ENCODE peak calls at places on chromosomes 6 and 20, in six cellular contexts. T, I, K, M, V and N are unnamed samples.

GRCh38 chr6:121442591-121442990 is 7.1 kb downstream of the GJA1 start:
- DNase-seq in I (no peak), K (no peak), T (no peak), V (no peak), M (no peak), N (no peak)

GRCh38 chr20:53608456-53609413 is 15.1 kb upstream of the ZNF217 start:
- DNase-seq in K (no peak), I (no peak), M (peak; percentile 36), T (no peak), V (no peak), N (peak; percentile 87)

GRCh38 chr6:161870236-161870901 is 596.5 kb upstream of the AGPAT4 start:
- DNase-seq in T (no peak), K (no peak), V (no peak), M (no peak), I (no peak), N (no peak)

GRCh38 chr6:42898891-42899361 is 16.9 kb upstream of the PTCRA start:
- DNase-seq in I (peak; percentile 71), K (peak; percentile 79), T (no peak), M (peak; percentile 83), V (peak; percentile 32), N (no peak)

GRCh38 chr6:42292002-42292735 is 74.5 kb upstream of the MRPS10 start:
- DNase-seq in I (no peak), M (no peak), T (no peak), V (peak; percentile 59), K (no peak), N (peak; percentile 43)

GRCh38 chr6:63272397-63272796 is 47.4 kb downstream of the LGSN start:
- DNase-seq in K (no peak), I (no peak), T (no peak), V (no peak), M (peak; percentile 60), N (no peak)

GRCh38 chr6:94953867-94954631 is 623.3 kb upstream of the MANEA start:
- DNase-seq in M (no peak), K (no peak), T (no peak), V (no peak), I (no peak), N (no peak)

GRCh38 chr6:24504642-24505586 is 10.1 kb downstream of the ALDH5A1 start:
- DNase-seq in T (peak; percentile 72), K (no peak), M (no peak), I (no peak), V (peak; percentile 8), N (peak; percentile 80)

GRCh38 chr20:37158248-37158647 is 20.9 kb upstream of the RPN2 start:
- DNase-seq in M (no peak), T (no peak), K (no peak), I (no peak), V (no peak), N (no peak)

GRCh38 chr20:22691369-22692118 is 107.2 kb upstream of the FOXA2 start:
- DNase-seq in K (peak; percentile 52), M (peak; percentile 81), I (peak; percentile 9), V (peak; percentile 14), T (peak; percentile 66), N (peak; percentile 57)

GRCh38 chr6:143049611-143050010 is 11.1 kb upstream of the AIG1 start:
- DNase-seq in M (no peak), I (no peak), V (no peak), K (no peak), T (no peak), N (no peak)

GRCh38 chr6:100833972-100834574 is 47.1 kb downstream of the ASCC3 start:
- DNase-seq in V (no peak), K (no peak), M (no peak), T (no peak), I (no peak), N (no peak)

GRCh38 chr6:156909212-156910010 is 132.2 kb downstream of the ARID1B start:
- DNase-seq in V (no peak), I (no peak), T (no peak), M (no peak), K (no peak), N (no peak)

GRCh38 chr6:54255881-54256280 is 52.4 kb upstream of the TINAG start:
- DNase-seq in V (peak; percentile 15), K (no peak), I (no peak), M (no peak), T (no peak), N (no peak)

GRCh38 chr6:169792306-169793015 is 41.0 kb downstream of the ERMARD start:
- DNase-seq in K (no peak), V (no peak), M (no peak), T (no peak), I (no peak), N (peak; percentile 64)

GRCh38 chr6:44054635-44055559 is 72.4 kb downstream of the MRPL14 start:
- DNase-seq in I (no peak), T (no peak), M (no peak), K (no peak), V (peak; percentile 60), N (no peak)

GRCh38 chr6:139654888-139655782 is 280.7 kb upstream of the CITED2 start:
- DNase-seq in T (no peak), K (no peak), V (no peak), M (peak; percentile 27), I (no peak), N (no peak)

GRCh38 chr6:40353197-40353966 is 233.8 kb downstream of the LRFN2 start:
- DNase-seq in M (no peak), T (no peak), V (no peak), K (no peak), I (no peak), N (no peak)

GRCh38 chr6:139367810-139368321 is 6.6 kb downstream of the CITED2 start:
- DNase-seq in V (peak; percentile 56), K (no peak), I (no peak), M (peak; percentile 69), T (no peak), N (no peak)

GRCh38 chr6:166419268-166419667 is 36.5 kb upstream of the MPC1 start:
- DNase-seq in V (peak; percentile 66), T (no peak), I (peak; percentile 44), M (peak; percentile 80), K (no peak), N (peak; percentile 76)

GRCh38 chr6:37074053-37074827 is 68.8 kb downstream of the FGD2 start:
- DNase-seq in V (peak; percentile 52), K (peak; percentile 65), M (no peak), I (no peak), T (no peak), N (no peak)

GRCh38 chr6:153024401-153025017 is 22.0 kb upstream of the MTRF1L start:
- DNase-seq in T (no peak), K (peak; percentile 30), V (no peak), M (peak; percentile 72), I (peak; percentile 33), N (peak; percentile 27)

GRCh38 chr6:149869275-149869892 is 5.2 kb upstream of the LRP11 start:
- DNase-seq in V (no peak), I (no peak), M (no peak), T (no peak), K (no peak), N (no peak)

GRCh38 chr6:70172252-70172651 is 130.6 kb downstream of the COL9A1 start:
- DNase-seq in I (no peak), T (no peak), V (no peak), M (no peak), K (no peak), N (no peak)

GRCh38 chr6:31614674-31615578 is at the start of gene AIF1:
- DNase-seq in M (peak; percentile 82), T (no peak), K (no peak), I (no peak), V (no peak), N (no peak)

GRCh38 chr6:22785036-22785435 is 215.7 kb downstream of the HDGFL1 start:
- DNase-seq in V (peak; percentile 36), K (no peak), I (no peak), T (no peak), M (no peak), N (no peak)

GRCh38 chr6:84136364-84137050 is 90.9 kb downstream of the CEP162 start:
- DNase-seq in V (no peak), I (no peak), M (no peak), K (no peak), T (no peak), N (no peak)

GRCh38 chr6:75612434-75612833 is 10.8 kb downstream of the SENP6 start:
- DNase-seq in K (no peak), I (no peak), V (no peak), M (no peak), T (no peak), N (no peak)

GRCh38 chr6:125250511-125250910 is 51.3 kb downstream of the HDDC2 start:
- DNase-seq in I (no peak), M (no peak), K (no peak), V (no peak), T (no peak), N (no peak)

GRCh38 chr6:154156135-154156948 is 117.3 kb downstream of the OPRM1 start:
- DNase-seq in M (peak; percentile 51), T (peak; percentile 50), K (peak; percentile 15), I (peak; percentile 43), V (peak; percentile 12), N (no peak)

GRCh38 chr6:34597605-34598353 is 41.6 kb upstream of the SPDEF start:
- DNase-seq in K (no peak), V (no peak), M (no peak), I (no peak), T (no peak), N (no peak)

GRCh38 chr6:93418448-93419303 is 683 bp downstream of the EPHA7 start:
- DNase-seq in V (peak; percentile 27), T (peak; percentile 52), K (peak; percentile 24), M (no peak), I (no peak), N (peak; percentile 81)

GRCh38 chr20:31542201-31542842 is 28.1 kb downstream of the HM13 start:
- DNase-seq in M (no peak), K (no peak), I (no peak), T (no peak), V (no peak), N (no peak)

GRCh38 chr20:58161192-58161591 is 67.3 kb downstream of the ANKRD60 start:
- DNase-seq in M (no peak), V (no peak), K (no peak), T (peak; percentile 15), I (no peak), N (no peak)